ENCODE peak calls at places on chromosomes 1 and 21, in ten cellular contexts. J is neural progenitor cell; O is cardiac muscle cell; T is mesenchymal stem cell; Q is pancreas; L is ovary; K is A549; P is lung; G is CD8-positive, alpha-beta memory T cell; M is right lobe of liver. F is an unnamed sample. For H3K4me1, the result is how much of the 10 kb centered on the place peaks cover.

GRCh38 chr1:23352096-23352695 is 8.1 kb upstream of the HNRNPR start:
- DNase-seq in J (no peak), O (no peak), T (no peak), Q (no peak), L (no peak), K (no peak), P (no peak), G (no peak), M (no peak), F (no peak)

GRCh38 chr1:246320286-246320685 is 186.8 kb downstream of the SMYD3 start:
- DNase-seq in J (no peak), O (peak), T (peak), Q (no peak), L (no peak), K (no peak), P (no peak), G (no peak), M (no peak), F (no peak)

GRCh38 chr21:40146201-40146890 is 279.1 kb downstream of the PCP4 start:
- DNase-seq in J (no peak), O (no peak), T (no peak), Q (no peak), L (no peak), K (no peak), P (no peak), G (no peak), M (no peak), F (no peak)

GRCh38 chr1:29586215-29586614 is 349.9 kb downstream of the PTPRU start:
- DNase-seq in J (no peak), O (no peak), T (no peak), Q (no peak), L (no peak), K (no peak), P (no peak), G (no peak), M (no peak), F (no peak)

GRCh38 chr1:38052750-38053415 is 6.3 kb upstream of the POU3F1 start:
- DNase-seq in J (peak), O (no peak), T (no peak), Q (no peak), L (no peak), K (no peak), P (no peak), G (peak), M (no peak), F (no peak)

GRCh38 chr1:180577361-180577760 is 18.6 kb downstream of the OVAAL start:
- DNase-seq in J (no peak), O (peak), T (no peak), Q (no peak), L (no peak), K (no peak), P (no peak), G (no peak), M (no peak), F (no peak)

GRCh38 chr1:163826500-163826899 is 504.7 kb downstream of the NUF2 start:
- DNase-seq in J (no peak), O (no peak), T (no peak), Q (no peak), L (no peak), K (no peak), P (no peak), G (no peak), M (no peak), F (no peak)

GRCh38 chr1:226109829-226110248 is 47.3 kb downstream of the H3-3A start:
- DNase-seq in J (peak), O (peak), T (peak), Q (peak), L (peak), K (peak), P (peak), G (peak), M (peak), F (peak)

GRCh38 chr1:90879281-90879680 is 142.6 kb downstream of the ZNF644 start:
- DNase-seq in J (no peak), O (peak), T (peak), Q (no peak), L (no peak), K (peak), P (no peak), G (no peak), M (no peak), F (no peak)

GRCh38 chr1:12485231-12486172 is 132.5 kb downstream of the DHRS3 start:
- DNase-seq in J (no peak), O (peak), T (no peak), Q (no peak), L (no peak), K (no peak), P (no peak), G (no peak), M (no peak), F (no peak)

GRCh38 chr1:150869683-150870082 is 6.7 kb downstream of the ARNT start:
- DNase-seq in J (no peak), O (no peak), T (no peak), Q (no peak), L (no peak), K (no peak), P (no peak), G (no peak), M (no peak), F (no peak)

GRCh38 chr1:14598498-14599172 is at the start of gene KAZN:
- DNase-seq in J (peak), O (no peak), T (no peak), Q (no peak), L (no peak), K (no peak), P (no peak), G (no peak), M (no peak), F (no peak)

GRCh38 chr1:50333595-50333974 is 89.7 kb downstream of the DMRTA2 start:
- DNase-seq in J (peak), O (peak), T (peak), Q (peak), L (peak), K (peak), P (peak), G (peak), M (peak), F (peak)

GRCh38 chr1:217614319-217614718 is 16.6 kb downstream of the GPATCH2 start:
- DNase-seq in J (no peak), O (peak), T (no peak), Q (no peak), L (no peak), K (no peak), P (no peak), G (no peak), M (no peak), F (no peak)

GRCh38 chr21:25638634-25639166 is 358 bp upstream of the JAM2 start:
- DNase-seq in J (no peak), O (peak), T (peak), Q (no peak), L (no peak), K (no peak), P (no peak), G (no peak), M (no peak), F (no peak)

GRCh38 chr1:153697191-153697872 is 18.8 kb downstream of the NPR1 start:
- DNase-seq in J (peak), O (peak), T (no peak), Q (no peak), L (peak), K (peak), P (peak), G (no peak), M (no peak), F (no peak)

DNA sequence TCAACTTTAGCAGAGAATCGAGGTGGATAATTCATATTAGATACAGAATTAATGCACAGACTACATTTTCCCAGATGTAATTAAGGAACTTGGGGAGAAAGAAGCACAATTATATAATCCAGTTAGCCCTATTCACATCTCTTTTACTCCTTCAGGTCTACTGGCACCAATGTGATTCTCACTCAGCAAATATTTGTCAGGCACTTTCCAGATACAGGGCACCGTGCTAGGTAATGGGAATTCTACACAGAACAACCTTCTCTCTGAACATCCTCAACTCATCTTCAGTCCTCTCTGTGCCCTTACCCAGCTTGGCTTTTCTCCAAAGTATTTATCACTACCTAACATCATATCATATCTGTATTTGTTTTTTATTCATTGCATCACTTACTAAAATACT is 15.6 kb upstream of the PROX1 start:
- DNase-seq in J (no peak), O (no peak), T (no peak), Q (no peak), L (no peak), K (no peak), P (no peak), G (no peak), M (no peak), F (no peak)
- H3K4me3 ChIP-seq in J (no peak), O (no peak), T (no peak), Q (no peak), L (no peak), K (no peak), P (no peak), G (no peak), M (no peak), F (no peak)

GRCh38 chr1:27615346-27616004 is 11.5 kb upstream of the AHDC1 start:
- DNase-seq in J (no peak), O (no peak), T (no peak), Q (no peak), L (no peak), K (no peak), P (no peak), G (no peak), M (no peak), F (no peak)
- H3K4me1 ChIP-seq in J (under half), O (under half), T (under half), Q (under half), L (under half), K (under half), P (under half), G (half or more), M (under half), F (half or more)

DNA sequence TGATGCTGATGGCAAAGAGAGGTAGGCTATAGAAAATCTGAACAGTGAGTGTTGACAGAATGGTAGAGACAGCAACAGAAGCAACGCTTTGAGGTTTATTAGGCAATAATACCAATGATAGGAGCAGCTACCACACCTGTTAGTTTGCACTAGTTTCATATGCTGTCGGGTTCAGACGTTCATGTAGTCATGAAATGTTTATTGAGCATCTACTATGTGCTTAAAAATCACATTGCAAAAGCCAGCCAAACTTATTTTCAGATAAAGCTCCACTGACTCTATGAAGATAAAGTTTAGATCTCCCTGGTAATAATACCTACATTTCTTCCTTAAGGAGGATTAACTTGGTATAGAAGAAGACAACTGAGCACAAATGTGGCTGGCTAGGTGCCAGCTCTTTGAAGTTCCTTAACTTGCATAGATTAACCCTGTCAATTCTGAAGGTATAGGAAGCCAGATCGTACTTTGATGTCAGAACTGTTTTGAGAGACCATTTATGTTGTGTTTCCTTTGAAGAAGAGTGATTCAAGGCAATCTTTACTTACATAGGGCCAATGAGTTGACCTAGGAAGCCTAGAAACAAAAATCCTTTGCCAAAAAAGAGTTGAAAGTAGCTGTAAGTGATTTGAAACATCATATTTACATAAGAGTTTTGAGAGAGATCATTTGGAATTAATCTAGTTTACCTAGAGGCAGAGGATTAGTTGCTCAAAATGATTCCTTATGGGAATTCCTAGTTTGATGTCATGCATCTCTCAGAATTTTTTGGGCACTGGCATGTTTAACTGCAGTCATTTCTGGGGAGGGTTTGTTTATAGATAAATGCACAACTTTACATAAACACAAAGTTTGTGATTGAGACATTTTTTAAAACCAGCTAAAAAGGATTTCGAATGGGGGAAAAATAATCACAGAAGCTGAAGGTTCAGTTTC is 71.6 kb downstream of the DISP1 start:
- DNase-seq in J (no peak), O (no peak), T (no peak), Q (no peak), L (no peak), K (no peak), P (no peak), G (no peak), M (no peak), F (no peak)
- H3K27ac ChIP-seq in J (no peak), O (no peak), T (no peak), Q (no peak), L (no peak), K (no peak), P (no peak), G (no peak), M (no peak), F (no peak)

GRCh38 chr1:145846191-145846590 is 761 bp downstream of the NUDT17 start:
- DNase-seq in J (peak), O (peak), T (peak), Q (peak), L (no peak), K (peak), P (no peak), G (no peak), M (no peak), F (peak)
- H3K4me3 ChIP-seq in J (peak), O (peak), T (no peak), Q (peak), L (peak), K (peak), P (no peak), G (peak), M (peak), F (peak)

DNA sequence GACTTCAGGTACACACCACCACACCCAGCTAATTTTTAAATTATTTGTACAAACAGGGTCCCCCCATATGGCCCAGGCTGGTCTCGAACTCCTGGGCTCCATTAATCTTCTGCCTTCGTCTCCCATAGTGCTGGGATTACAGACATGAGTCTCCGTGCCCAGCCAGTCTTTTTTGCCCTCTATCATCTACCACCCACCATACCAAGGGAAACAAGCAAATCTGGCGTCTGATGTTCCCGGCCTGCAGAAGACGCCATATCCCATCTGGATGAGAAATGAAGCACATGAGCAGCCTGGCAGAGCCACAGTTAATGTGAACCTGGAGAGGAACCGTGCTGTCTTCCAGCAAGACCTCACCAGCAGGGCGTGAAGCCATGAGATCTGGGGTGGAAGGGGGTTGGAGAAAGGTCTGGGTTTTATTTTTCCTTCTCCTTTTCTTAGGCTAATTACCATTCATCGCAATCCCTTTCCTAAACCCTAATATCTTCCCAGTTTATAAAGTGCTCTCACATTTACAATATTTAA is 1.8 kb upstream of the PRELP start:
- DNase-seq in J (no peak), O (no peak), T (no peak), Q (no peak), L (no peak), K (no peak), P (no peak), G (no peak), M (no peak), F (no peak)
- H3K4me1 ChIP-seq in J (under half), O (under half), T (under half), Q (under half), L (under half), K (under half), P (under half), G (under half), M (under half), F (under half)

DNA sequence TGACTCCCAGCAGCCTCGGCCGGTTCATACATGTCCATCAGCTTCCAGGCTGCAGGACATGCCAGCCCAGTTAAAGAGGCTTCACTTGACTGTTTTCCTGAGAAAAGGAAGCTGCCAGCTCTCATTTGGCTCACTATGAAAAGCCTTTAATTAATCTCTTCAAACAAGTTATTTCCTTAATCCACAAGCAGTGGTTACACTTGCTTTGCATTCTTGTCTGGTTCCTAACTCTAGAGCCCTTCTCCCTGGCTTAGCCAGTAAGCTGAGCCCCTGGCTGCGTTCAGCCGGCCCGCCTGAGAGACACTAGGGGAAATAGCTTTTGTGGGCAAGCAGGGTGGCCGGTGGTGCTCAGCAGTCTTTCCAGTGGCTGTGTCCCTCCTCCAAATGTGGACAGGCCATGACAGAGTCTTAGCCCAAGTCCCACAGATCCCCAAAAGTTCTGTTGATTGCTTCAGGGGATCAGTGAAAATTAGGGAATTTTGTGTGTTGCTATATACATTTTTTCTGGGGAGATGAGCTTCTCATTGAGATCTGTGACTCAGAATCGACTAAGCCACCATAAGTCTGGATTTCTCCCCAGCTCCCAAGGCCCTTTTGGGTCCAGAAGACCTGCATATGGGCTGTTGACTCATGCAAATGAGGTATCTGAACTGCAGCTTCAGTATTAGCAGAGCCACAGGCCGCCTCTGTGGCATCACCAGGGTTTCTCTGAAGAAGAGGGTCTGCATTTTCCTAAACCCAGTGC is 10.1 kb downstream of the ATF3 start:
- DNase-seq in J (peak), O (no peak), T (peak), Q (no peak), L (no peak), K (no peak), P (no peak), G (no peak), M (no peak), F (no peak)
- H3K27ac ChIP-seq in J (peak), O (no peak), T (no peak), Q (no peak), L (no peak), K (no peak), P (no peak), G (no peak), M (no peak), F (no peak)

DNA sequence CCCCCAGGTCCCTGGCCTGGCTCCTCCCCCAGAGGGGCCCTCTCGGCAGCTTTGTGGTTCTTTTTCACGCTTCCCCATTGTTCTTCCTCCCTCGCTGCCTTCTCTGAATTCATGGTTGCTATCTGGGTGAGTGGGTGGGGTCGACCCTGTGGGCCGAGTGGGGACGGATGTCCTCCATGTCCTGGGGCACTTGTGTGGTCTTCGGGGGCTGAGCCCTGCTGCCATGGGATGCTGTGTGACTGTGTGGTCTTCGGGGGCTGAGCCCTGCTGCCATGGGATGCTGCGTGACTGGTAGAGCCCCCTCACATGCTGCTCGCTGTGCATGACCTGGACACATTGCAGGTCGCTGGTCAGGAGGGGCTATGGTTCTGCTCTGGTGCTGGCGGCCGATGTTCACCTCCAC is 21.6 kb upstream of the DIP2A start:
- DNase-seq in J (no peak), O (no peak), T (no peak), Q (no peak), L (no peak), K (no peak), P (no peak), G (no peak), M (no peak), F (no peak)
- H3K4me3 ChIP-seq in J (no peak), O (no peak), T (no peak), Q (no peak), L (no peak), K (no peak), P (no peak), G (no peak), M (no peak), F (no peak)

GRCh38 chr1:223022641-223023473 is 120.2 kb downstream of the TLR5 start:
- DNase-seq in J (peak), O (no peak), T (no peak), Q (no peak), L (no peak), K (no peak), P (no peak), G (no peak), M (no peak), F (no peak)
- H3K4me1 ChIP-seq in J (under half), O (under half), T (under half), Q (under half), L (under half), K (under half), P (under half), G (under half), M (under half), F (under half)

GRCh38 chr21:41631564-41632461 is 123.9 kb upstream of the TMPRSS2 start:
- DNase-seq in J (no peak), O (peak), T (no peak), Q (peak), L (no peak), K (peak), P (peak), G (no peak), M (no peak), F (no peak)

GRCh38 chr21:41632748-41633475 is 125.0 kb upstream of the TMPRSS2 start:
- DNase-seq in J (no peak), O (no peak), T (no peak), Q (no peak), L (no peak), K (no peak), P (no peak), G (no peak), M (no peak), F (no peak)

GRCh38 chr21:41634211-41634694 is 126.3 kb upstream of the TMPRSS2 start:
- DNase-seq in J (no peak), O (no peak), T (no peak), Q (no peak), L (no peak), K (peak), P (peak), G (no peak), M (no peak), F (no peak)

GRCh38 chr21:41634858-41635257 is 126.9 kb upstream of the TMPRSS2 start:
- DNase-seq in J (no peak), O (no peak), T (no peak), Q (no peak), L (no peak), K (no peak), P (no peak), G (no peak), M (no peak), F (no peak)

GRCh38 chr21:41633627-41634026 is 125.7 kb upstream of the TMPRSS2 start:
- DNase-seq in J (no peak), O (no peak), T (no peak), Q (no peak), L (no peak), K (no peak), P (no peak), G (no peak), M (no peak), F (no peak)
- H3K27ac ChIP-seq in J (no peak), O (no peak), T (no peak), Q (no peak), L (no peak), K (peak), P (no peak), G (no peak), M (no peak), F (no peak)

GRCh38 chr1:198937231-198938031 is 298.6 kb downstream of the PTPRC start:
- DNase-seq in J (peak), O (peak), T (peak), Q (peak), L (no peak), K (peak), P (peak), G (peak), M (no peak), F (peak)
- H3K4me3 ChIP-seq in J (no peak), O (peak), T (peak), Q (peak), L (peak), K (peak), P (peak), G (peak), M (peak), F (peak)